ENCODE peak calls at places on chromosomes 16 and 17, in seven cellular contexts. One of them, this sample, is unnamed.

GRCh38 chr16:694187-694862 is 4.1 kb upstream of the WDR24 start:
- DNase-seq in activated CD4-positive, alpha-beta T cell treated with anti-CD3 and anti-CD28 coated beads, Interleukin-2, amount 50 U/mL, for 48 hours: no peak
- DNase-seq in fibroblast of mammary gland: no peak
- DNase-seq in omental fat pad: no peak
- DNase-seq in esophagus squamous epithelium: no peak
- DNase-seq in ovary: no peak
- DNase-seq in activated gamma-delta T cell treated with Interleukin-2 at 50 U/mL for 16 hours: no peak
- DNase-seq in this sample: no peak

GRCh38 chr16:19542138-19542821 is 13.2 kb upstream of the VPS35L start:
- DNase-seq in ovary: no peak
- DNase-seq in activated CD4-positive, alpha-beta T cell treated with anti-CD3 and anti-CD28 coated beads, Interleukin-2, amount 50 U/mL, for 48 hours: no peak
- DNase-seq in esophagus squamous epithelium: no peak
- DNase-seq in activated gamma-delta T cell treated with Interleukin-2 at 50 U/mL for 16 hours: no peak
- DNase-seq in omental fat pad: no peak
- DNase-seq in fibroblast of mammary gland: no peak
- DNase-seq in this sample: no peak

GRCh38 chr17:16506188-16506587 is 14.2 kb upstream of the LRRC75A start:
- DNase-seq in activated CD4-positive, alpha-beta T cell treated with anti-CD3 and anti-CD28 coated beads, Interleukin-2, amount 50 U/mL, for 48 hours: no peak
- DNase-seq in omental fat pad: no peak
- DNase-seq in esophagus squamous epithelium: no peak
- DNase-seq in ovary: no peak
- DNase-seq in fibroblast of mammary gland: no peak
- DNase-seq in activated gamma-delta T cell treated with Interleukin-2 at 50 U/mL for 16 hours: no peak
- DNase-seq in this sample: no peak

GRCh38 chr16:55297062-55297909 is 26.7 kb upstream of the IRX6 start:
- DNase-seq in fibroblast of mammary gland: peak
- DNase-seq in esophagus squamous epithelium: no peak
- DNase-seq in activated CD4-positive, alpha-beta T cell treated with anti-CD3 and anti-CD28 coated beads, Interleukin-2, amount 50 U/mL, for 48 hours: no peak
- DNase-seq in omental fat pad: no peak
- DNase-seq in ovary: no peak
- DNase-seq in activated gamma-delta T cell treated with Interleukin-2 at 50 U/mL for 16 hours: no peak
- DNase-seq in this sample: no peak

GRCh38 chr17:33369149-33369548 is 76.1 kb upstream of the ASIC2 start:
- DNase-seq in omental fat pad: no peak
- DNase-seq in activated gamma-delta T cell treated with Interleukin-2 at 50 U/mL for 16 hours: no peak
- DNase-seq in ovary: no peak
- DNase-seq in fibroblast of mammary gland: no peak
- DNase-seq in activated CD4-positive, alpha-beta T cell treated with anti-CD3 and anti-CD28 coated beads, Interleukin-2, amount 50 U/mL, for 48 hours: no peak
- DNase-seq in esophagus squamous epithelium: no peak
- DNase-seq in this sample: no peak

GRCh38 chr16:81861503-81861902 is 82.4 kb downstream of the PLCG2 start:
- DNase-seq in omental fat pad: no peak
- DNase-seq in activated CD4-positive, alpha-beta T cell treated with anti-CD3 and anti-CD28 coated beads, Interleukin-2, amount 50 U/mL, for 48 hours: no peak
- DNase-seq in esophagus squamous epithelium: no peak
- DNase-seq in fibroblast of mammary gland: no peak
- DNase-seq in ovary: no peak
- DNase-seq in activated gamma-delta T cell treated with Interleukin-2 at 50 U/mL for 16 hours: no peak
- DNase-seq in this sample: no peak

GRCh38 chr17:18172528-18173278 is 10.9 kb upstream of the ALKBH5 start:
- DNase-seq in esophagus squamous epithelium: no peak
- DNase-seq in ovary: no peak
- DNase-seq in activated gamma-delta T cell treated with Interleukin-2 at 50 U/mL for 16 hours: no peak
- DNase-seq in omental fat pad: no peak
- DNase-seq in fibroblast of mammary gland: no peak
- DNase-seq in activated CD4-positive, alpha-beta T cell treated with anti-CD3 and anti-CD28 coated beads, Interleukin-2, amount 50 U/mL, for 48 hours: no peak
- DNase-seq in this sample: no peak

GRCh38 chr16:89274561-89275283 is 57.2 kb downstream of the ZNF778 start:
- DNase-seq in fibroblast of mammary gland: no peak
- DNase-seq in activated gamma-delta T cell treated with Interleukin-2 at 50 U/mL for 16 hours: no peak
- DNase-seq in activated CD4-positive, alpha-beta T cell treated with anti-CD3 and anti-CD28 coated beads, Interleukin-2, amount 50 U/mL, for 48 hours: no peak
- DNase-seq in esophagus squamous epithelium: no peak
- DNase-seq in ovary: no peak
- DNase-seq in omental fat pad: no peak
- DNase-seq in this sample: no peak

GRCh38 chr17:5610956-5611355 is 26.6 kb upstream of the NLRP1 start:
- DNase-seq in activated gamma-delta T cell treated with Interleukin-2 at 50 U/mL for 16 hours: no peak
- DNase-seq in esophagus squamous epithelium: no peak
- DNase-seq in fibroblast of mammary gland: no peak
- DNase-seq in omental fat pad: no peak
- DNase-seq in activated CD4-positive, alpha-beta T cell treated with anti-CD3 and anti-CD28 coated beads, Interleukin-2, amount 50 U/mL, for 48 hours: no peak
- DNase-seq in ovary: no peak
- DNase-seq in this sample: no peak

GRCh38 chr16:9081843-9082242 is 9.6 kb upstream of the HAPSTR1 start:
- DNase-seq in activated gamma-delta T cell treated with Interleukin-2 at 50 U/mL for 16 hours: no peak
- DNase-seq in activated CD4-positive, alpha-beta T cell treated with anti-CD3 and anti-CD28 coated beads, Interleukin-2, amount 50 U/mL, for 48 hours: no peak
- DNase-seq in fibroblast of mammary gland: no peak
- DNase-seq in esophagus squamous epithelium: no peak
- DNase-seq in omental fat pad: no peak
- DNase-seq in ovary: no peak
- DNase-seq in this sample: no peak

GRCh38 chr17:29042679-29043538 is at the start of gene PIPOX:
- DNase-seq in fibroblast of mammary gland: peak
- DNase-seq in ovary: no peak
- DNase-seq in activated CD4-positive, alpha-beta T cell treated with anti-CD3 and anti-CD28 coated beads, Interleukin-2, amount 50 U/mL, for 48 hours: no peak
- DNase-seq in activated gamma-delta T cell treated with Interleukin-2 at 50 U/mL for 16 hours: no peak
- DNase-seq in esophagus squamous epithelium: no peak
- DNase-seq in omental fat pad: no peak
- DNase-seq in this sample: peak

GRCh38 chr17:42174126-42174783 is 6.7 kb downstream of the KCNH4 start:
- DNase-seq in fibroblast of mammary gland: no peak
- DNase-seq in activated gamma-delta T cell treated with Interleukin-2 at 50 U/mL for 16 hours: no peak
- DNase-seq in activated CD4-positive, alpha-beta T cell treated with anti-CD3 and anti-CD28 coated beads, Interleukin-2, amount 50 U/mL, for 48 hours: no peak
- DNase-seq in omental fat pad: no peak
- DNase-seq in esophagus squamous epithelium: no peak
- DNase-seq in ovary: no peak
- DNase-seq in this sample: no peak

GRCh38 chr16:17831330-17831729 is 360.6 kb upstream of the XYLT1 start:
- DNase-seq in activated CD4-positive, alpha-beta T cell treated with anti-CD3 and anti-CD28 coated beads, Interleukin-2, amount 50 U/mL, for 48 hours: no peak
- DNase-seq in esophagus squamous epithelium: no peak
- DNase-seq in ovary: no peak
- DNase-seq in fibroblast of mammary gland: peak
- DNase-seq in omental fat pad: no peak
- DNase-seq in activated gamma-delta T cell treated with Interleukin-2 at 50 U/mL for 16 hours: no peak
- DNase-seq in this sample: no peak

GRCh38 chr17:64964796-64965195 is 45.5 kb upstream of the LRRC37A3 start:
- DNase-seq in omental fat pad: no peak
- DNase-seq in fibroblast of mammary gland: no peak
- DNase-seq in esophagus squamous epithelium: no peak
- DNase-seq in ovary: no peak
- DNase-seq in activated CD4-positive, alpha-beta T cell treated with anti-CD3 and anti-CD28 coated beads, Interleukin-2, amount 50 U/mL, for 48 hours: no peak
- DNase-seq in activated gamma-delta T cell treated with Interleukin-2 at 50 U/mL for 16 hours: no peak
- DNase-seq in this sample: no peak

GRCh38 chr17:73990290-73990689 is 213.2 kb upstream of the RPL38 start:
- DNase-seq in activated gamma-delta T cell treated with Interleukin-2 at 50 U/mL for 16 hours: no peak
- DNase-seq in esophagus squamous epithelium: no peak
- DNase-seq in omental fat pad: no peak
- DNase-seq in fibroblast of mammary gland: no peak
- DNase-seq in activated CD4-positive, alpha-beta T cell treated with anti-CD3 and anti-CD28 coated beads, Interleukin-2, amount 50 U/mL, for 48 hours: no peak
- DNase-seq in ovary: no peak
- DNase-seq in this sample: no peak

GRCh38 chr16:65833171-65833871 is 533.2 kb upstream of the CDH5 start:
- DNase-seq in ovary: no peak
- DNase-seq in fibroblast of mammary gland: peak
- DNase-seq in esophagus squamous epithelium: no peak
- DNase-seq in activated gamma-delta T cell treated with Interleukin-2 at 50 U/mL for 16 hours: no peak
- DNase-seq in omental fat pad: no peak
- DNase-seq in activated CD4-positive, alpha-beta T cell treated with anti-CD3 and anti-CD28 coated beads, Interleukin-2, amount 50 U/mL, for 48 hours: no peak
- DNase-seq in this sample: no peak

GRCh38 chr17:1033503-1033902 is 36.6 kb downstream of the TIMM22 start:
- DNase-seq in ovary: no peak
- DNase-seq in fibroblast of mammary gland: no peak
- DNase-seq in activated gamma-delta T cell treated with Interleukin-2 at 50 U/mL for 16 hours: no peak
- DNase-seq in esophagus squamous epithelium: no peak
- DNase-seq in omental fat pad: no peak
- DNase-seq in activated CD4-positive, alpha-beta T cell treated with anti-CD3 and anti-CD28 coated beads, Interleukin-2, amount 50 U/mL, for 48 hours: no peak
- DNase-seq in this sample: no peak

GRCh38 chr17:36934144-36934758 is 3.0 kb upstream of the LHX1 start:
- DNase-seq in activated CD4-positive, alpha-beta T cell treated with anti-CD3 and anti-CD28 coated beads, Interleukin-2, amount 50 U/mL, for 48 hours: no peak
- DNase-seq in ovary: no peak
- DNase-seq in omental fat pad: no peak
- DNase-seq in esophagus squamous epithelium: no peak
- DNase-seq in fibroblast of mammary gland: no peak
- DNase-seq in activated gamma-delta T cell treated with Interleukin-2 at 50 U/mL for 16 hours: no peak
- DNase-seq in this sample: no peak

GRCh38 chr17:56835259-56835575 is 1.3 kb downstream of the DGKE start:
- DNase-seq in esophagus squamous epithelium: no peak
- DNase-seq in ovary: no peak
- DNase-seq in activated gamma-delta T cell treated with Interleukin-2 at 50 U/mL for 16 hours: no peak
- DNase-seq in fibroblast of mammary gland: no peak
- DNase-seq in omental fat pad: no peak
- DNase-seq in activated CD4-positive, alpha-beta T cell treated with anti-CD3 and anti-CD28 coated beads, Interleukin-2, amount 50 U/mL, for 48 hours: no peak
- DNase-seq in this sample: no peak

GRCh38 chr17:77356109-77356689 is 215.4 kb downstream of the SEC14L1 start:
- DNase-seq in activated gamma-delta T cell treated with Interleukin-2 at 50 U/mL for 16 hours: peak
- DNase-seq in esophagus squamous epithelium: no peak
- DNase-seq in ovary: peak
- DNase-seq in omental fat pad: no peak
- DNase-seq in fibroblast of mammary gland: no peak
- DNase-seq in activated CD4-positive, alpha-beta T cell treated with anti-CD3 and anti-CD28 coated beads, Interleukin-2, amount 50 U/mL, for 48 hours: no peak
- DNase-seq in this sample: no peak

GRCh38 chr16:67571981-67572431 is 9.7 kb downstream of the CTCF start:
- DNase-seq in omental fat pad: no peak
- DNase-seq in fibroblast of mammary gland: peak
- DNase-seq in activated CD4-positive, alpha-beta T cell treated with anti-CD3 and anti-CD28 coated beads, Interleukin-2, amount 50 U/mL, for 48 hours: no peak
- DNase-seq in esophagus squamous epithelium: no peak
- DNase-seq in ovary: no peak
- DNase-seq in activated gamma-delta T cell treated with Interleukin-2 at 50 U/mL for 16 hours: no peak
- DNase-seq in this sample: no peak